ENCODE peak calls at places on chromosomes 5 and 9, in ten cellular contexts. Y, H, N, B, O, V, A, T, M and F are unnamed samples.

GRCh38 chr5:33319841-33320240 is 120.9 kb upstream of the TARS1 start:
- DNase-seq in N (no peak), O (no peak), A (no peak), M (no peak), T (no peak), V (no peak), B (no peak), Y (no peak), H (no peak), F (no peak)

GRCh38 chr5:97118623-97119022 is 23.8 kb downstream of the LIX1 start:
- DNase-seq in T (no peak), M (no peak), B (no peak), Y (no peak), H (no peak), V (no peak), A (no peak), N (no peak), O (no peak), F (no peak)

GRCh38 chr5:122287101-122287500 is 24.9 kb upstream of the SNCAIP start:
- DNase-seq in A (no peak), Y (no peak), O (no peak), T (no peak), V (no peak), M (no peak), B (no peak), H (no peak), N (no peak), F (no peak)

GRCh38 chr9:32554107-32554506 is 1.7 kb upstream of the TOPORS start:
- DNase-seq in Y (no peak), O (peak; percentile 78), T (no peak), V (no peak), B (no peak), A (no peak), M (no peak), H (no peak), N (no peak), F (no peak)

GRCh38 chr5:9927521-9927997 is 297.4 kb upstream of the TAS2R1 start:
- DNase-seq in V (no peak), B (no peak), T (no peak), H (no peak), M (no peak), Y (no peak), N (no peak), A (no peak), O (no peak), F (no peak)

GRCh38 chr5:14153932-14154646 is 10.9 kb downstream of the TRIO start:
- DNase-seq in B (no peak), T (no peak), H (peak; percentile 83), M (peak; percentile 82), A (peak; percentile 69), N (no peak), O (no peak), Y (no peak), V (peak; percentile 78), F (peak; percentile 87)

GRCh38 chr9:95458666-95459065 is 58.1 kb downstream of the PTCH1 start:
- DNase-seq in M (no peak), Y (no peak), A (no peak), B (no peak), O (no peak), N (no peak), H (no peak), T (no peak), V (peak; percentile 85), F (no peak)

GRCh38 chr9:15570769-15571168 is 17.9 kb downstream of the CCDC171 start:
- DNase-seq in B (no peak), V (no peak), O (no peak), N (no peak), M (no peak), A (no peak), Y (no peak), T (no peak), H (no peak), F (no peak)

GRCh38 chr5:157917909-157918809 is 59.2 kb upstream of the CLINT1 start:
- DNase-seq in B (peak; percentile 66), O (peak; percentile 78), H (peak; percentile 72), A (peak; percentile 42), N (peak; percentile 25), T (peak; percentile 70), Y (peak; percentile 52), V (peak; percentile 91), M (peak; percentile 85), F (no peak)

GRCh38 chr5:157912621-157913325 is 53.8 kb upstream of the CLINT1 start:
- DNase-seq in M (no peak), B (peak; percentile 90), T (peak; percentile 77), H (no peak), O (no peak), Y (no peak), N (no peak), A (no peak), V (no peak), F (no peak)

GRCh38 chr5:157913575-157913974 is 54.6 kb upstream of the CLINT1 start:
- DNase-seq in H (no peak), B (no peak), N (no peak), O (no peak), A (no peak), Y (no peak), T (no peak), V (no peak), M (no peak), F (no peak)

GRCh38 chr5:157914389-157914788 is 55.4 kb upstream of the CLINT1 start:
- DNase-seq in O (no peak), M (no peak), N (no peak), Y (no peak), A (no peak), H (no peak), T (no peak), V (no peak), B (no peak), F (no peak)

GRCh38 chr5:157915638-157916037 is 56.7 kb upstream of the CLINT1 start:
- DNase-seq in Y (peak; percentile 74), M (peak; percentile 41), T (no peak), B (peak; percentile 100), H (peak; percentile 81), O (peak; percentile 24), V (peak; percentile 97), A (peak; percentile 87), N (no peak), F (peak; percentile 82)
- TF ChIP-seq CTCF in Y (no peak), M (no peak), T (no peak), B (no peak), H (no peak), O (no peak), V (no peak), A (no peak), N (no peak), F (no peak)

DNA sequence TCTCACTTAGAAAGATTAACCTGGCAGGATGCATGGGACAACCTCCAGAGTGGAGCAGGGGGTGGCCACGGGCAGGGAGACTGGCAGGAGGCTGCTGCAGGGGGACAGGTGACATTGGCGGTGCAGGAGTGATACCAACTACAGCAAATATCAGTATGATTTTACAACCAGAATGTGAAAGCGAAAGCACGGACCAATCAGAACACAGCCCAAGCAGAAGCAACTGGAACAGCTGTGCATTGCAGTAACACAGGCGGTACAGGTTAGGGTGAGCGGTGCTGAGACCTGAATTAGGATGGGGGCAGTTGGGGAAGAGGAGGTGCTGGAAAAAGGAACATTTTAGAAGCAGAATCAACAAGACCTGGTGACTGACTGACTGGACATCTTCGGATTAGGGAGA is 29.3 kb downstream of the POLR1E start:
- DNase-seq in V (no peak), B (no peak), O (no peak), H (no peak), A (no peak), T (no peak), M (no peak), Y (no peak), N (no peak), F (no peak)
- H3K27ac ChIP-seq in V (no peak overlapping the region), B (no peak overlapping the region), O (no peak overlapping the region), H (no peak overlapping the region), A (no peak overlapping the region), T (no peak overlapping the region), M (no peak overlapping the region), Y (no peak overlapping the region), N (no peak overlapping the region), F (no peak overlapping the region)

DNA sequence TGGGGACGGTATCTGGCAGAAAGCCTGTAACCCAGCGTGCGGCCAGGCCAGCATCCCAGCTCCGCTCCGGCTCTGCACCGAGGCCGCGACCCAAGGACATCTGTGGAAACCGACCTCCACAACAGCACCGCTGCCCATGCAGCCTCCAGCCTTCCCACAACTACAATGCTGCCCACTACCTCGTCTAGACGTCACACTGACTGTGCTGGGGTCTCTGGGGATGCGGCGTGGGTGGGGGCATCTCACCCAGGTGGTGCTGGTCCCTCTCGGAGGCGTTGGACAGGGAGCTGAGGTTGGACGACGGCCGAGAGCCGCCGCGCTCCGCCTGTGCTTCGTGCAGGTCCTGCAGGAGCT is 14.4 kb upstream of the ZDHHC11 start:
- DNase-seq in A (no peak), N (no peak), O (no peak), Y (no peak), T (no peak), M (no peak), H (peak; percentile 38), V (no peak), B (no peak), F (no peak)
- TF ChIP-seq CTCF in A (no peak), N (no peak), O (no peak), Y (no peak), T (no peak), M (no peak), H (no peak), V (no peak), B (no peak), F (no peak)

GRCh38 chr9:86349271-86349670 is 4.9 kb downstream of the TUT7 start:
- DNase-seq in M (no peak), T (no peak), A (no peak), Y (no peak), N (no peak), V (no peak), H (no peak), O (no peak), B (no peak), F (no peak)

GRCh38 chr9:86352440-86353106 is 1.6 kb downstream of the TUT7 start:
- DNase-seq in A (no peak), N (no peak), V (no peak), Y (no peak), M (no peak), O (peak; percentile 15), H (no peak), B (no peak), T (peak; percentile 71), F (no peak)

GRCh38 chr9:86351897-86352296 is 2.3 kb downstream of the TUT7 start:
- DNase-seq in N (no peak), M (no peak), V (no peak), H (no peak), O (no peak), Y (no peak), T (peak; percentile 70), B (no peak), A (no peak), F (no peak)

GRCh38 chr9:86353591-86354047 is 591 bp downstream of the TUT7 start:
- DNase-seq in H (no peak), Y (no peak), O (peak; percentile 45), B (peak; percentile 39), V (no peak), A (no peak), N (peak; percentile 33), M (no peak), T (peak; percentile 32), F (no peak)

DNA sequence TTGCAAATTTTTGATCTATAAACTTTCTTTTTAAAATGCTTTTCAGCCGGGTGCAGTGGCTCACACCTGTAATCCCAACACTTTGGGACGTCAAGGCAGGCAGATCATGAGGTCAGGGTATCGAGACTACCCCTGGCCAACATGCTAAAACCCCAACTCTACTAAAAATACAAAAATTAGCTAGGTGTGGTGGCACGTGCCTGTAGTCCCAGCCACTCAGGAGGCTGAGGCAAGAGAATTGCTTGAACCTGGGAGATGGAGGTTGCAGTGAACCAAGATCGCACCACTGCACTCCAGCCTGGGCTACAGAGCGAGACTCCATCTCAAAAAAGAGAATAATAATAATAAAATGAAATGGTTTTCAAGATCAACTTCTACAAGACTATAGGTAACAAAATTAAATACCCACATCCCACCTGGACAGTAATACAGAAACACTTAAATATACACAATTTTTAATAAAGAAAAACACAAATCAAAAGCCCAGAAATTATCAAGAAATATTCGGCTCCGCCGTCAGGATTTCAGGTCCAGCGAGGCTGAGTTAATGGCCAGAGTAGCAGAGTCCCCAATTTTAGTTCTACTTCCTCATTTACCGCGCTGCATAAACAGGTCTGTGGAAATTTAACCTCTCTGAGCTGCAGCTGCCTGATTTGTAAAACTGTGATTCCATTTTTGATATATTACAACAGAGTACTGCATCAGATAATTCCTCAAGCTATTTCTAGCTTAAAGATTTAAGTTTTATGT is 4.0 kb downstream of the TUT7 start:
- DNase-seq in V (no peak), N (no peak), T (no peak), M (no peak), H (no peak), A (no peak), O (peak; percentile 6), Y (no peak), B (no peak), F (no peak)
- H3K27ac ChIP-seq in V (no peak overlapping the region), N (no peak overlapping the region), T (no peak overlapping the region), M (no peak overlapping the region), H (no peak overlapping the region), A (no peak overlapping the region), O (no peak overlapping the region), Y (no peak overlapping the region), B (no peak overlapping the region), F (no peak overlapping the region)